ENCODE peak calls at places on chromosomes 13 and 19, in five cellular contexts. G is transverse colon; D is left ventricle myocardium inferior; A is central memory CD8-positive, alpha-beta T cell; S is kidney glomerular epithelial cell. O is an unnamed sample.

GRCh38 chr19:19342086-19343015 is 21.7 kb downstream of the MAU2 start:
- DNase-seq in G (peak), D (peak), A (no peak), S (peak), O (peak)

GRCh38 chr19:50794778-50795664 is 4.8 kb downstream of the ACP4 start:
- DNase-seq in G (no peak), D (no peak), A (no peak), S (no peak), O (no peak)

GRCh38 chr19:29478578-29479565 is 46.9 kb upstream of the VSTM2B start:
- DNase-seq in G (no peak), D (no peak), A (no peak), S (no peak), O (no peak)

GRCh38 chr19:4738734-4739133 is 15.1 kb upstream of the DPP9 start:
- DNase-seq in G (no peak), D (no peak), A (no peak), S (no peak), O (no peak)

GRCh38 chr19:35048911-35049411 is 7.4 kb downstream of the HPN start:
- DNase-seq in G (no peak), D (peak), A (no peak), S (no peak), O (no peak)

GRCh38 chr13:112220296-112220875 is 153.4 kb downstream of the SOX1 start:
- DNase-seq in G (no peak), D (no peak), A (no peak), S (no peak), O (no peak)

GRCh38 chr19:16400911-16401675 is 70.7 kb downstream of the EPS15L1 start:
- DNase-seq in G (no peak), D (no peak), A (no peak), S (no peak), O (peak)

GRCh38 chr13:79767126-79767525 is 286.2 kb downstream of the NDFIP2 start:
- DNase-seq in G (no peak), D (no peak), A (no peak), S (peak), O (no peak)

GRCh38 chr19:49555600-49556411 is 24.6 kb downstream of the NOSIP start:
- DNase-seq in G (peak), D (peak), A (peak), S (no peak), O (peak)

GRCh38 chr19:40921005-40921897 is 39.2 kb upstream of the CYP2A7 start:
- DNase-seq in G (peak), D (no peak), A (no peak), S (no peak), O (peak)

GRCh38 chr13:41487222-41487621 is 29.9 kb downstream of the RGCC start:
- DNase-seq in G (no peak), D (no peak), A (no peak), S (no peak), O (no peak)

GRCh38 chr19:848457-848921 is 3.6 kb upstream of the ELANE start:
- DNase-seq in G (no peak), D (no peak), A (no peak), S (no peak), O (no peak)

GRCh38 chr13:112982281-112983041 is 13.4 kb downstream of the MCF2L start:
- DNase-seq in G (no peak), D (no peak), A (no peak), S (no peak), O (no peak)

GRCh38 chr19:49988433-49988832 is 27.5 kb upstream of the SIGLEC11 start:
- DNase-seq in G (no peak), D (no peak), A (no peak), S (no peak), O (no peak)

GRCh38 chr13:48043789-48044503 is 6.4 kb downstream of the NUDT15 start:
- DNase-seq in G (no peak), D (no peak), A (no peak), S (peak), O (no peak)

GRCh38 chr13:94195715-94196114 is 283.8 kb downstream of the DCT start:
- DNase-seq in G (no peak), D (no peak), A (no peak), S (peak), O (no peak)

GRCh38 chr19:610801-611505 is 21.3 kb downstream of the HCN2 start:
- DNase-seq in G (peak), D (peak), A (no peak), S (no peak), O (peak)